ENCODE peak calls at places on chromosomes 12 and 14, in seven cellular contexts. N is IMR-90, K is neuronal stem cell, W is H9, C is trophoblast cell, P is H1, V is mesendoderm. M is an unnamed sample.

GRCh38 chr14:65149116-65149515 is 46.8 kb upstream of the MAX start:
- DNase-seq in N (no peak), K (no peak), W (no peak), C (peak; percentile 85), P (no peak), V (no peak), M (no peak)

GRCh38 chr12:12358528-12358927 is 1.6 kb downstream of the BORCS5 start:
- DNase-seq in N (no peak), K (no peak), W (no peak), C (no peak), P (no peak), V (no peak), M (no peak)

GRCh38 chr12:19066471-19067001 is 63.0 kb upstream of the PLEKHA5 start:
- DNase-seq in N (no peak), K (no peak), W (no peak), C (no peak), P (no peak), V (peak; percentile 23), M (no peak)

GRCh38 chr12:98208846-98209245 is 306.5 kb upstream of the TMPO start:
- DNase-seq in N (no peak), K (no peak), W (no peak), C (no peak), P (no peak), V (no peak), M (no peak)

GRCh38 chr12:23684121-23684520 is 265.3 kb downstream of the SOX5 start:
- DNase-seq in N (no peak), K (no peak), W (no peak), C (no peak), P (no peak), V (no peak), M (no peak)

GRCh38 chr12:118060301-118061010 is 523 bp downstream of the WSB2 start:
- DNase-seq in N (no peak), K (no peak), W (peak; percentile 34), C (peak; percentile 38), P (no peak), V (no peak), M (peak; percentile 64)

GRCh38 chr12:57491393-57492280 is 3.8 kb downstream of the MARS1 start:
- DNase-seq in N (no peak), K (no peak), W (no peak), C (no peak), P (no peak), V (peak; percentile 68), M (peak; percentile 43)

GRCh38 chr12:106343213-106343509 is 14.4 kb upstream of the POLR3B start:
- DNase-seq in N (no peak), K (no peak), W (no peak), C (no peak), P (no peak), V (no peak), M (no peak)

GRCh38 chr12:50188875-50189575 is 21.9 kb upstream of the CERS5 start:
- DNase-seq in N (no peak), K (no peak), W (no peak), C (no peak), P (no peak), V (no peak), M (no peak)

GRCh38 chr12:51351913-51352532 is 5.5 kb upstream of the CELA1 start:
- DNase-seq in N (peak; percentile 66), K (peak; percentile 75), W (peak; percentile 91), C (peak; percentile 91), P (peak; percentile 59), V (peak; percentile 91), M (peak; percentile 55)

GRCh38 chr12:46067062-46067461 is 76.7 kb upstream of the SCAF11 start:
- DNase-seq in N (no peak), K (no peak), W (no peak), C (no peak), P (no peak), V (no peak), M (no peak)

GRCh38 chr12:74980510-74980909 is 229.1 kb downstream of the KCNC2 start:
- DNase-seq in N (no peak), K (no peak), W (no peak), C (no peak), P (no peak), V (no peak), M (no peak)

GRCh38 chr12:113973109-113973904 is 7.2 kb upstream of the RBM19 start:
- DNase-seq in N (no peak), K (no peak), W (no peak), C (no peak), P (no peak), V (no peak), M (no peak)

GRCh38 chr14:100221419-100222218 is 17.3 kb upstream of the YY1 start:
- DNase-seq in N (peak; percentile 62), K (peak; percentile 66), W (peak; percentile 77), C (peak; percentile 54), P (no peak), V (peak; percentile 91), M (peak; percentile 80)

GRCh38 chr12:109264943-109265650 is 44.0 kb downstream of the FOXN4 start:
- DNase-seq in N (no peak), K (no peak), W (no peak), C (no peak), P (no peak), V (no peak), M (no peak)

GRCh38 chr14:67389261-67389660 is 22.7 kb downstream of the PLEK2 start:
- DNase-seq in N (no peak), K (no peak), W (no peak), C (no peak), P (no peak), V (no peak), M (no peak)

GRCh38 chr12:10213168-10214130 is 772 bp downstream of the GABARAPL1 start:
- DNase-seq in N (peak; percentile 87), K (no peak), W (peak; percentile 63), C (peak; percentile 76), P (no peak), V (peak; percentile 80), M (peak; percentile 92)

GRCh38 chr12:12909228-12909994 is 18.0 kb downstream of the GPRC5A start:
- DNase-seq in N (no peak), K (no peak), W (no peak), C (peak; percentile 78), P (no peak), V (no peak), M (no peak)

GRCh38 chr12:39227218-39227617 is 215.7 kb downstream of the KIF21A start:
- DNase-seq in N (no peak), K (no peak), W (no peak), C (peak; percentile 30), P (no peak), V (no peak), M (peak; percentile 22)

GRCh38 chr14:105019861-105020814 is 745 bp downstream of the CDCA4 start:
- DNase-seq in N (peak; percentile 49), K (peak; percentile 33), W (no peak), C (peak; percentile 58), P (no peak), V (peak; percentile 60), M (peak; percentile 82)

GRCh38 chr12:93025145-93026103 is 96.3 kb upstream of the EEA1 start:
- DNase-seq in N (peak; percentile 75), K (no peak), W (no peak), C (peak; percentile 60), P (no peak), V (peak; percentile 73), M (peak; percentile 60)

GRCh38 chr14:93136009-93136408 is 20.3 kb upstream of the ITPK1 start:
- DNase-seq in N (no peak), K (no peak), W (no peak), C (no peak), P (no peak), V (no peak), M (no peak)

GRCh38 chr14:26719514-26719913 is 121.7 kb upstream of the NOVA1 start:
- DNase-seq in N (peak; percentile 38), K (no peak), W (no peak), C (no peak), P (no peak), V (no peak), M (peak; percentile 65)

GRCh38 chr14:55780156-55780946 is 200.3 kb downstream of the KTN1 start:
- DNase-seq in N (peak; percentile 33), K (no peak), W (no peak), C (no peak), P (no peak), V (no peak), M (peak; percentile 17)

GRCh38 chr12:18723752-18724151 is 14.1 kb downstream of the PLCZ1 start:
- DNase-seq in N (peak; percentile 93), K (no peak), W (no peak), C (peak; percentile 64), P (no peak), V (peak; percentile 45), M (peak; percentile 82)

GRCh38 chr14:35401853-35402252 is 2.7 kb downstream of the NFKBIA start:
- DNase-seq in N (peak; percentile 54), K (no peak), W (no peak), C (peak; percentile 37), P (no peak), V (no peak), M (no peak)

DNA sequence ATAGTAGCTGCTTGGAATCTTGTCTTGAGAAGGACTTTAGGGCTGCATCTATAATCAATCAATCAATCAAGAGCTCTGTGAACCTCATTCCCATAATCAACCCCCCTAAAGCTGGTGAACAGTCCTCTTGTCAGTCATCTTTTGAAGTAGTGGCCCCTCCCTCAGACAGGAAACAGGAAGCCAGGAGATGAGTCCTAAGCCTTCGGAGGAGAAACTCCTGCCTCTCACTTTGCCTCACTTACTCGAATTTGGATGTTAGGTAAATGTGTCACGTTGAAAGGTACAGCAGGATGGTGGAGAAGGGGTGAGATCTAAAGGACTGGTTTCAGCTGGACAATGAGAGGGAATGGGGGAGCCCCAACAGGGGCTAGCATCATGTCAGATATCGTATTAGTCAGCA is 144.6 kb upstream of the PWP1 start:
- DNase-seq in N (no peak), K (no peak), W (no peak), C (no peak), P (no peak), V (no peak), M (no peak)
- H3K4ac ChIP-seq in N (no peak overlapping the region), K (no peak overlapping the region), W (no peak overlapping the region), C (no peak overlapping the region), P (no peak overlapping the region), V (no peak overlapping the region), M (no peak overlapping the region)

DNA sequence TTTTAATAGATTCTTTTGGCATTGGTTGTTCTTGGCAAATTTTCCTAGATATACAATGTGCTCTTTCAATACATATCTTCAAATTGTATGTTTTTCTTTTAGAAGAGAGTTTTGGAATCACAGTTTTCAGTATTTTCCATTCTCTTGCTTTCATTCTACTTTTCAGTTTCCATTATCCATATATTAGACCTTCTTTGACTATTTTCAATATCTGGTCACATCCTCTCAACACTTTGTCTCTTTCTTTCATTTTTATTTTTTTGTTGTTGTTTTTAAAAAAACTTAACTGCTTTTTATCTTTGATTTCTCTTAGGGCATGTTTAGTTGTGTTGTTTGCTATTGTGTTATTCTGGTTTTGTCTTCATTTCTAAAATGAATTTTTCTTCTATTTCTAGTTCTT is 59.9 kb upstream of the CLMN start:
- DNase-seq in N (no peak), K (no peak), W (no peak), C (no peak), P (no peak), V (no peak), M (no peak)
- H3K4ac ChIP-seq in N (no peak overlapping the region), K (no peak overlapping the region), W (no peak overlapping the region), C (no peak overlapping the region), P (no peak overlapping the region), V (no peak overlapping the region), M (no peak overlapping the region)

GRCh38 chr12:73677520-73678291 is 859.9 kb upstream of the ATXN7L3B start:
- DNase-seq in N (no peak), K (no peak), W (no peak), C (no peak), P (no peak), V (peak; percentile 58), M (no peak)

GRCh38 chr12:73678335-73678734 is 859.3 kb upstream of the ATXN7L3B start:
- DNase-seq in N (no peak), K (no peak), W (no peak), C (peak; percentile 36), P (no peak), V (peak; percentile 22), M (no peak)
- H3K4ac ChIP-seq in N (no peak overlapping the region), K (no peak overlapping the region), W (no peak overlapping the region), C (no peak overlapping the region), P (no peak overlapping the region), V (no peak overlapping the region), M (no peak overlapping the region)

GRCh38 chr14:33134975-33135374 is 196.3 kb downstream of the NPAS3 start:
- DNase-seq in N (no peak), K (no peak), W (no peak), C (no peak), P (no peak), V (no peak), M (no peak)
- H3K4ac ChIP-seq in N (no peak overlapping the region), K (no peak overlapping the region), W (no peak overlapping the region), C (no peak overlapping the region), P (no peak overlapping the region), V (no peak overlapping the region), M (no peak overlapping the region)